ENCODE peak calls at places on chromosomes 16 and 17, in six cellular contexts. One of them, this sample, is unnamed.

GRCh38 chr17:76149214-76149613 is 8.2 kb upstream of the FOXJ1 start:
- DNase-seq in fibroblast of lung: no peak
- DNase-seq in CD8-positive, alpha-beta T cell: no peak
- DNase-seq in mucosa of descending colon: no peak
- DNase-seq in HFF-Myc: no peak
- DNase-seq in K562: no peak
- DNase-seq in this sample: no peak

GRCh38 chr16:72561-73537 is at the start of gene RHBDF1:
- DNase-seq in fibroblast of lung: no peak
- DNase-seq in CD8-positive, alpha-beta T cell: no peak
- DNase-seq in mucosa of descending colon: peak; percentile 77
- DNase-seq in HFF-Myc: no peak
- DNase-seq in K562: peak; percentile 85
- DNase-seq in this sample: peak; percentile 60

GRCh38 chr16:50731989-50732589 is 9.8 kb upstream of the CYLD start:
- DNase-seq in fibroblast of lung: no peak
- DNase-seq in CD8-positive, alpha-beta T cell: no peak
- DNase-seq in mucosa of descending colon: no peak
- DNase-seq in HFF-Myc: no peak
- DNase-seq in K562: no peak
- DNase-seq in this sample: no peak

GRCh38 chr17:56914641-56915263 is 903 bp upstream of the TRIM25 start:
- DNase-seq in fibroblast of lung: peak; percentile 12
- DNase-seq in CD8-positive, alpha-beta T cell: no peak
- DNase-seq in mucosa of descending colon: no peak
- DNase-seq in HFF-Myc: no peak
- DNase-seq in K562: no peak
- DNase-seq in this sample: no peak

GRCh38 chr16:76741623-76742022 is 449.4 kb upstream of the MON1B start:
- DNase-seq in fibroblast of lung: no peak
- DNase-seq in CD8-positive, alpha-beta T cell: no peak
- DNase-seq in mucosa of descending colon: no peak
- DNase-seq in HFF-Myc: no peak
- DNase-seq in K562: no peak
- DNase-seq in this sample: no peak

GRCh38 chr17:7130626-7131467 is 16.2 kb upstream of the ASGR2 start:
- DNase-seq in fibroblast of lung: no peak
- DNase-seq in CD8-positive, alpha-beta T cell: no peak
- DNase-seq in mucosa of descending colon: no peak
- DNase-seq in HFF-Myc: no peak
- DNase-seq in K562: no peak
- DNase-seq in this sample: peak; percentile 13

GRCh38 chr16:56041556-56042140 is 149.6 kb upstream of the GNAO1 start:
- DNase-seq in fibroblast of lung: no peak
- DNase-seq in CD8-positive, alpha-beta T cell: no peak
- DNase-seq in mucosa of descending colon: no peak
- DNase-seq in HFF-Myc: no peak
- DNase-seq in K562: peak; percentile 32
- DNase-seq in this sample: no peak

GRCh38 chr16:10895053-10895946 is 18.3 kb downstream of the CIITA start:
- DNase-seq in fibroblast of lung: peak; percentile 32
- DNase-seq in CD8-positive, alpha-beta T cell: no peak
- DNase-seq in mucosa of descending colon: no peak
- DNase-seq in HFF-Myc: no peak
- DNase-seq in K562: peak; percentile 70
- DNase-seq in this sample: peak; percentile 41

GRCh38 chr17:67022451-67022810 is 21.9 kb upstream of the CACNG1 start:
- DNase-seq in fibroblast of lung: no peak
- DNase-seq in CD8-positive, alpha-beta T cell: no peak
- DNase-seq in mucosa of descending colon: peak; percentile 34
- DNase-seq in HFF-Myc: no peak
- DNase-seq in K562: no peak
- DNase-seq in this sample: no peak

GRCh38 chr17:30476726-30477082 is 504 bp upstream of the GOSR1 start:
- DNase-seq in fibroblast of lung: peak; percentile 25
- DNase-seq in CD8-positive, alpha-beta T cell: no peak
- DNase-seq in mucosa of descending colon: no peak
- DNase-seq in HFF-Myc: no peak
- DNase-seq in K562: peak; percentile 43
- DNase-seq in this sample: peak; percentile 23

GRCh38 chr16:56886826-56887225 is 21.8 kb downstream of the SLC12A3 start:
- DNase-seq in fibroblast of lung: no peak
- DNase-seq in CD8-positive, alpha-beta T cell: no peak
- DNase-seq in mucosa of descending colon: no peak
- DNase-seq in HFF-Myc: no peak
- DNase-seq in K562: no peak
- DNase-seq in this sample: no peak

GRCh38 chr17:77237232-77238008 is 96.7 kb downstream of the SEC14L1 start:
- DNase-seq in fibroblast of lung: no peak
- DNase-seq in CD8-positive, alpha-beta T cell: no peak
- DNase-seq in mucosa of descending colon: no peak
- DNase-seq in HFF-Myc: no peak
- DNase-seq in K562: no peak
- DNase-seq in this sample: no peak

GRCh38 chr16:58086381-58087208 is 42.6 kb downstream of the CFAP20 start:
- DNase-seq in fibroblast of lung: no peak
- DNase-seq in CD8-positive, alpha-beta T cell: no peak
- DNase-seq in mucosa of descending colon: no peak
- DNase-seq in HFF-Myc: no peak
- DNase-seq in K562: no peak
- DNase-seq in this sample: no peak

GRCh38 chr16:69253796-69254426 is 57.2 kb upstream of the VPS4A start:
- DNase-seq in fibroblast of lung: peak; percentile 34
- DNase-seq in CD8-positive, alpha-beta T cell: no peak
- DNase-seq in mucosa of descending colon: no peak
- DNase-seq in HFF-Myc: peak; percentile 27
- DNase-seq in K562: no peak
- DNase-seq in this sample: peak; percentile 79

GRCh38 chr16:35011-35775 is 18.2 kb downstream of the POLR3K start:
- DNase-seq in fibroblast of lung: no peak
- DNase-seq in CD8-positive, alpha-beta T cell: no peak
- DNase-seq in mucosa of descending colon: peak; percentile 58
- DNase-seq in HFF-Myc: no peak
- DNase-seq in K562: no peak
- DNase-seq in this sample: no peak

GRCh38 chr17:64130559-64131001 is 636 bp upstream of the ERN1 start:
- DNase-seq in fibroblast of lung: peak; percentile 48
- DNase-seq in CD8-positive, alpha-beta T cell: peak; percentile 8
- DNase-seq in mucosa of descending colon: peak; percentile 63
- DNase-seq in HFF-Myc: no peak
- DNase-seq in K562: no peak
- DNase-seq in this sample: peak; percentile 70

GRCh38 chr16:17251496-17251895 is 219.3 kb downstream of the XYLT1 start:
- DNase-seq in fibroblast of lung: no peak
- DNase-seq in CD8-positive, alpha-beta T cell: no peak
- DNase-seq in mucosa of descending colon: no peak
- DNase-seq in HFF-Myc: no peak
- DNase-seq in K562: no peak
- DNase-seq in this sample: no peak

GRCh38 chr16:11949527-11949926 is 7.7 kb upstream of the NPIPB2 start:
- DNase-seq in fibroblast of lung: peak; percentile 32
- DNase-seq in CD8-positive, alpha-beta T cell: no peak
- DNase-seq in mucosa of descending colon: no peak
- DNase-seq in HFF-Myc: no peak
- DNase-seq in K562: peak; percentile 58
- DNase-seq in this sample: peak; percentile 51

GRCh38 chr16:12345349-12345748 is 368.8 kb downstream of the SNX29 start:
- DNase-seq in fibroblast of lung: no peak
- DNase-seq in CD8-positive, alpha-beta T cell: no peak
- DNase-seq in mucosa of descending colon: no peak
- DNase-seq in HFF-Myc: no peak
- DNase-seq in K562: no peak
- DNase-seq in this sample: no peak

GRCh38 chr16:73713817-73714495 is 582.7 kb upstream of the PSMD7 start:
- DNase-seq in fibroblast of lung: no peak
- DNase-seq in CD8-positive, alpha-beta T cell: no peak
- DNase-seq in mucosa of descending colon: no peak
- DNase-seq in HFF-Myc: no peak
- DNase-seq in K562: peak; percentile 21
- DNase-seq in this sample: peak; percentile 7

GRCh38 chr16:28915181-28915580 is 9.9 kb downstream of the RABEP2 start:
- DNase-seq in fibroblast of lung: peak; percentile 60
- DNase-seq in CD8-positive, alpha-beta T cell: no peak
- DNase-seq in mucosa of descending colon: no peak
- DNase-seq in HFF-Myc: peak; percentile 35
- DNase-seq in K562: no peak
- DNase-seq in this sample: peak; percentile 54

GRCh38 chr17:57328109-57328882 is 72.0 kb downstream of the MSI2 start:
- DNase-seq in fibroblast of lung: no peak
- DNase-seq in CD8-positive, alpha-beta T cell: no peak
- DNase-seq in mucosa of descending colon: no peak
- DNase-seq in HFF-Myc: no peak
- DNase-seq in K562: no peak
- DNase-seq in this sample: no peak

GRCh38 chr16:2469399-2470233 is 1.5 kb upstream of the NTN3 start:
- DNase-seq in fibroblast of lung: no peak
- DNase-seq in CD8-positive, alpha-beta T cell: no peak
- DNase-seq in mucosa of descending colon: no peak
- DNase-seq in HFF-Myc: no peak
- DNase-seq in K562: no peak
- DNase-seq in this sample: no peak

GRCh38 chr16:54077412-54077821 is 209.2 kb downstream of the IRX3 start:
- DNase-seq in fibroblast of lung: peak; percentile 79
- DNase-seq in CD8-positive, alpha-beta T cell: no peak
- DNase-seq in mucosa of descending colon: no peak
- DNase-seq in HFF-Myc: no peak
- DNase-seq in K562: no peak
- DNase-seq in this sample: peak; percentile 75

GRCh38 chr17:72465191-72466024 is 344.6 kb downstream of the SOX9 start:
- DNase-seq in fibroblast of lung: peak; percentile 95
- DNase-seq in CD8-positive, alpha-beta T cell: no peak
- DNase-seq in mucosa of descending colon: peak; percentile 74
- DNase-seq in HFF-Myc: peak; percentile 73
- DNase-seq in K562: no peak
- DNase-seq in this sample: peak; percentile 81

GRCh38 chr17:79188048-79188447 is 113.4 kb downstream of the ENGASE start:
- DNase-seq in fibroblast of lung: no peak
- DNase-seq in CD8-positive, alpha-beta T cell: no peak
- DNase-seq in mucosa of descending colon: no peak
- DNase-seq in HFF-Myc: no peak
- DNase-seq in K562: peak; percentile 72
- DNase-seq in this sample: peak; percentile 24

DNA sequence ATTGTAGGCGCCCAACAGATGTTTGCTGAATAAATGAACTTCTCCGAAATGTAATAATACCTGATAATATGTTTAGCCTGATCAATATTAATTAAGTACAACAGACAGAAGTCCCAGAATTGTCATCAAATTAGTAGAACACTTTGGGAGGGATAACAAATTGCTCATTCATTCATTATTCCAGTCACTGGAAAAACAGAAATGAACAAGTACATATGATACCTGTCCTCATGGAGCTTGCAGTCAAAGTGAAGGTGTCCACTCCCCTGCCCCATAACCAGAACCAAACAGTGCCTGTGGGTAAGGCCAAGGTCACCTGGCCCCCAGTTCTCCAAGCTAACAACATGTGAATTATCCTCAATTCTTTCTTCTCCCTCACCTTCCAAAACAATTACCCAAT is 42.8 kb downstream of the MYO1D start:
- DNase-seq in fibroblast of lung: no peak
- DNase-seq in CD8-positive, alpha-beta T cell: no peak
- DNase-seq in mucosa of descending colon: no peak
- DNase-seq in HFF-Myc: no peak
- DNase-seq in K562: no peak
- DNase-seq in this sample: no peak
- H3K4me3 ChIP-seq in fibroblast of lung: no peak overlapping the region
- H3K4me3 ChIP-seq in CD8-positive, alpha-beta T cell: no peak overlapping the region
- H3K4me3 ChIP-seq in mucosa of descending colon: no peak overlapping the region
- H3K4me3 ChIP-seq in HFF-Myc: no peak overlapping the region
- H3K4me3 ChIP-seq in K562: no peak overlapping the region
- H3K4me3 ChIP-seq in this sample: no peak overlapping the region

DNA sequence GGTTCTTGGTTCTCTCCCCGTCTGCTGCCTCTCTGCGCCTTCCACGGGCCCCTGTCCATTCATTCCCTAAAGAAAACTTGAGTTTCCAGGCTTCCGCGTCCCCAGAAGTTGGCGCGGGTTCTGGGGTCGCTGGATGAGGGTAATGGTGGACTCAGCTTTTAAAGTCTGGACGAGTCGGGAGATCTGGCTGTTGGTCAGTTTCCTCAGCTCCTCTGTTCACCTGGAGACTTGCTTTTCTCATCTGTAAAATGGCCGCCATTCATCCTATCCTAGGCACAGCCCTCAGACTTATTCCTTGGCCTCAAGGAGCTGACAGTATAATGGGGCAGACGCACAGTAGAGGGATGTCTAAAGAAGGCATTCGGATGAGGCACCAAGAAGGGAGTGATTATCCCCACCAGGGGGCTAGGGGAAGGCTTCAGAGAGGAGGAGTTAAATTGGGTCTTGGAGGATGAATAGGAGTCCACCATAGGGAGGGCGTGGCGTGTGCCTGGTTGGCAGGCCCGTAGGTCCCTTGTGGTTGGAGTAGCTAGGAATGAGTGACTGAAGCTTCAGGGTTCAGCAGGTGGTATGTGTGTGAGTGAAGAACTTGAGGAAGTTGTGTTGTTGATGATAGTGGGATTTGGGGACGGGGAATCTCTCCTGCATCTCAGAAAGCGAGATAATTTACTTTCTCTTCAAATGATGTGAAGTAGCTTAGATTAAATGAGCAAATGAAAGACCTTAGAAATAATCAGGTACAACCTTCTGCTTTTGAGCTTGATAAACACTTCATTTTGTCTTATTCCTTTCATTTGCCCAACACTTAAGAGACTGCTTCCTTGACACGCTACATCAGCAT is 655 bp downstream of the VPS35L start:
- DNase-seq in fibroblast of lung: peak; percentile 30
- DNase-seq in CD8-positive, alpha-beta T cell: no peak
- DNase-seq in mucosa of descending colon: no peak
- DNase-seq in HFF-Myc: peak; percentile 12
- DNase-seq in K562: peak; percentile 72
- DNase-seq in this sample: peak; percentile 37
- TF ChIP-seq CTCF in fibroblast of lung: peak; percentile 7
- TF ChIP-seq CTCF in CD8-positive, alpha-beta T cell: no peak
- TF ChIP-seq CTCF in mucosa of descending colon: no peak
- TF ChIP-seq CTCF in HFF-Myc: peak; percentile 23
- TF ChIP-seq CTCF in K562: no peak
- TF ChIP-seq CTCF in this sample: peak; percentile 12

GRCh38 chr17:2855063-2855600 is 58.9 kb downstream of the RAP1GAP2 start:
- DNase-seq in fibroblast of lung: peak; percentile 16
- DNase-seq in CD8-positive, alpha-beta T cell: no peak
- DNase-seq in mucosa of descending colon: no peak
- DNase-seq in HFF-Myc: no peak
- DNase-seq in K562: no peak
- DNase-seq in this sample: no peak
- H3K4me3 ChIP-seq in fibroblast of lung: no peak overlapping the region
- H3K4me3 ChIP-seq in CD8-positive, alpha-beta T cell: no peak overlapping the region
- H3K4me3 ChIP-seq in mucosa of descending colon: no peak overlapping the region
- H3K4me3 ChIP-seq in HFF-Myc: no peak overlapping the region
- H3K4me3 ChIP-seq in K562: no peak overlapping the region
- H3K4me3 ChIP-seq in this sample: no peak overlapping the region

DNA sequence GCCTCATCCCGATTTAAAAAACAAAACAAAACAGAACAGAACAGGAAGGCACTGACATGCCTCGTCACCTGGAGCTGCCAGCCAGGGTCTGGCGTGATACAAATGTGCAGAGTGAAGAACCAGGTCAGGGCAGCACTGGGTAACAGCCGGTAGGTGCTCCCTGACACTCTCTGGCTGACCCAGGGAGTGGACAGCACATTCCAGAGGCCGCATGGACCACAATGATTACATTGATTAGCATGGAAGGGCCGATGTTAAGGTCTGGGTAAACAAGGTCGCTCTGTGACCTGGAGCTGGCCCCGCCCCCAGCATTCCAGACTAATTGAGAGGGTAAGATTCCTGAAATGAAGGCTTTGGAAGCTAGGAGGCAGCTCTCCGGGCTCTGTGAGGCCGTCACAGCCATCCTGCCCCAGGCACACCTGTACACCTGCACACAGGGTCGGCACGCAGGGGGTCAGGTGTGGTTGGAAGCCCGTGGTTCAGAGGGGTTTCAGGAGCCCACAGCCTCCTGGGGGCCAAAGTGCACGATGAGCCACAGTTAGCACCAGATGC is 21.4 kb downstream of the PIEZO1 start:
- DNase-seq in fibroblast of lung: no peak
- DNase-seq in CD8-positive, alpha-beta T cell: no peak
- DNase-seq in mucosa of descending colon: no peak
- DNase-seq in HFF-Myc: no peak
- DNase-seq in K562: peak; percentile 50
- DNase-seq in this sample: no peak
- TF ChIP-seq CTCF in fibroblast of lung: no peak
- TF ChIP-seq CTCF in CD8-positive, alpha-beta T cell: no peak
- TF ChIP-seq CTCF in mucosa of descending colon: no peak
- TF ChIP-seq CTCF in HFF-Myc: no peak
- TF ChIP-seq CTCF in K562: no peak
- TF ChIP-seq CTCF in this sample: no peak

This sample was measured in choroid plexus epithelial cell.